ENCODE peak calls at places on chromosomes 3 and 15, in ten cellular contexts. F is epithelial cell of prostate; L is hippocampal formation; Y is neural progenitor cell; K is stimulated activated CD8-positive, alpha-beta memory T cell treated with anti-CD3 and anti-CD28 coated beads, Interleukin-4, amount 100 ng/mL, for 1 hour; I is NCI-H1048; B is tibial artery; P is fibroblast of villous mesenchyme; Z is Panc1; V is left ventricle myocardium superior. R is an unnamed sample.

GRCh38 chr3:188133646-188134045 is 20.3 kb upstream of the LPP start:
- DNase-seq in Z (no peak), P (peak), F (no peak), B (no peak), Y (no peak), I (no peak), K (no peak), V (no peak), L (no peak), R (peak)

GRCh38 chr3:99934984-99935797 is 117.5 kb downstream of the CMSS1 start:
- DNase-seq in I (no peak), F (no peak), Z (no peak), V (no peak), B (no peak), Y (no peak), P (peak), L (no peak), K (no peak), R (no peak)

GRCh38 chr3:14280326-14280725 is 101.7 kb downstream of the LSM3 start:
- DNase-seq in P (no peak), Y (no peak), V (no peak), L (no peak), Z (no peak), I (no peak), K (no peak), B (no peak), F (peak), R (peak)

GRCh38 chr15:96273317-96274086 is 57.0 kb upstream of the NR2F2 start:
- DNase-seq in L (no peak), Y (no peak), P (peak), I (no peak), Z (peak), F (peak), V (no peak), K (no peak), B (no peak), R (peak)

GRCh38 chr15:48371550-48371949 is 40.3 kb downstream of the DUT start:
- DNase-seq in P (no peak), I (no peak), V (no peak), F (no peak), Z (no peak), B (no peak), Y (no peak), K (no peak), L (no peak), R (no peak)

GRCh38 chr15:52086001-52086786 is 26.4 kb downstream of the BCL2L10 start:
- DNase-seq in B (no peak), Z (no peak), Y (no peak), F (no peak), I (no peak), P (no peak), K (no peak), V (no peak), L (no peak), R (no peak)

GRCh38 chr3:197242784-197243432 is 55.5 kb downstream of the DLG1 start:
- DNase-seq in V (no peak), B (no peak), F (no peak), Y (peak), I (no peak), P (no peak), K (no peak), L (no peak), Z (no peak), R (no peak)

GRCh38 chr3:4656059-4656458 is 162.9 kb downstream of the ITPR1 start:
- DNase-seq in P (peak), I (peak), K (no peak), V (peak), B (peak), Y (peak), F (peak), Z (no peak), L (peak), R (peak)

GRCh38 chr3:194598771-194599557 is 34.3 kb downstream of the TMEM44 start:
- DNase-seq in L (no peak), P (peak), K (no peak), V (peak), I (no peak), F (no peak), Y (no peak), B (no peak), Z (no peak), R (peak)

GRCh38 chr3:135454890-135455289 is 510.6 kb upstream of the PPP2R3A start:
- DNase-seq in V (no peak), Y (no peak), K (no peak), B (no peak), Z (no peak), L (no peak), P (no peak), F (no peak), I (no peak), R (no peak)

GRCh38 chr15:98330258-98330657 is 318.1 kb upstream of the IGF1R start:
- DNase-seq in I (no peak), B (no peak), F (no peak), Z (no peak), L (no peak), P (no peak), K (no peak), Y (no peak), V (no peak), R (no peak)

GRCh38 chr3:187802928-187803259 is 57.6 kb upstream of the BCL6 start:
- DNase-seq in Z (no peak), K (no peak), F (no peak), Y (no peak), B (no peak), P (no peak), V (no peak), I (no peak), L (no peak), R (no peak)

GRCh38 chr3:100401674-100402036 is 316 bp downstream of the LNP1 start:
- DNase-seq in Y (peak), P (no peak), F (no peak), V (peak), K (peak), I (no peak), B (no peak), Z (no peak), L (no peak), R (no peak)

GRCh38 chr3:52891615-52892081 is 5.7 kb downstream of the STIMATE start:
- DNase-seq in I (no peak), L (no peak), K (no peak), Y (no peak), V (no peak), Z (no peak), B (no peak), F (no peak), P (peak), R (no peak)